ENCODE peak calls at places on chromosomes 13 and 19, in seven cellular contexts. J is neuronal stem cell, B is IMR-90, H is H9, M is H1, D is mesenchymal stem cell, U is trophoblast cell. K is an unnamed sample.

GRCh38 chr19:54105796-54106195 is 3.1 kb downstream of the NDUFA3 start:
- DNase-seq in J (no peak), B (no peak), H (no peak), M (no peak), D (no peak), U (no peak), K (no peak)

GRCh38 chr13:51241720-51242119 is 19.5 kb downstream of the FAM124A start:
- DNase-seq in J (no peak), B (no peak), H (no peak), M (no peak), D (peak; percentile 12), U (peak; percentile 21), K (no peak)

GRCh38 chr19:36047835-36048234 is 6.2 kb downstream of the THAP8 start:
- DNase-seq in J (no peak), B (no peak), H (no peak), M (no peak), D (no peak), U (no peak), K (no peak)

GRCh38 chr19:33302974-33303790 is 848 bp upstream of the CEBPA start:
- DNase-seq in J (no peak), B (peak; percentile 41), H (peak; percentile 66), M (no peak), D (peak; percentile 66), U (peak; percentile 85), K (peak; percentile 69)

GRCh38 chr19:3282155-3282554 is 57.7 kb downstream of the CELF5 start:
- DNase-seq in J (no peak), B (no peak), H (no peak), M (no peak), D (no peak), U (no peak), K (no peak)

GRCh38 chr13:27007166-27007565 is 164.4 kb downstream of the USP12 start:
- DNase-seq in J (no peak), B (no peak), H (no peak), M (no peak), D (no peak), U (no peak), K (no peak)

GRCh38 chr19:50432221-50432626 is 468 bp upstream of the MYBPC2 start:
- DNase-seq in J (peak; percentile 27), B (no peak), H (no peak), M (no peak), D (peak; percentile 33), U (peak; percentile 36), K (peak; percentile 46)

GRCh38 chr19:29884044-29884443 is 58.0 kb upstream of the URI1 start:
- DNase-seq in J (no peak), B (no peak), H (no peak), M (no peak), D (no peak), U (no peak), K (no peak)

GRCh38 chr19:28046932-28047331 is 1166.0 kb downstream of the UQCRFS1 start:
- DNase-seq in J (no peak), B (no peak), H (no peak), M (no peak), D (no peak), U (no peak), K (no peak)

GRCh38 chr13:110244096-110244830 is 62.7 kb downstream of the COL4A1 start:
- DNase-seq in J (no peak), B (peak; percentile 42), H (no peak), M (no peak), D (no peak), U (no peak), K (no peak)

GRCh38 chr19:38701455-38702063 is 42.7 kb downstream of the CAPN12 start:
- DNase-seq in J (no peak), B (peak; percentile 21), H (no peak), M (no peak), D (no peak), U (no peak), K (no peak)

GRCh38 chr13:113149711-113150544 is 8.5 kb upstream of the PROZ start:
- DNase-seq in J (no peak), B (no peak), H (peak; percentile 22), M (no peak), D (no peak), U (no peak), K (no peak)

GRCh38 chr19:3046621-3047306 is 15.5 kb downstream of the TLE5 start:
- DNase-seq in J (peak; percentile 74), B (no peak), H (peak; percentile 74), M (no peak), D (no peak), U (no peak), K (peak; percentile 79)

GRCh38 chr19:3556978-3557460 is 367 bp downstream of the MFSD12 start:
- DNase-seq in J (no peak), B (peak; percentile 35), H (peak; percentile 33), M (no peak), D (peak; percentile 68), U (peak; percentile 60), K (peak; percentile 49)

GRCh38 chr19:48844472-48844871 is 8.2 kb upstream of the HSD17B14 start:
- DNase-seq in J (no peak), B (peak; percentile 68), H (peak; percentile 64), M (no peak), D (peak; percentile 83), U (peak; percentile 81), K (peak; percentile 94)

GRCh38 chr13:77565635-77566034 is 30.1 kb downstream of the SCEL start:
- DNase-seq in J (peak; percentile 3), B (peak; percentile 9), H (no peak), M (no peak), D (peak; percentile 45), U (peak; percentile 70), K (peak; percentile 40)

GRCh38 chr19:55353803-55354697 is 469 bp downstream of the COX6B2 start:
- DNase-seq in J (no peak), B (peak; percentile 43), H (peak; percentile 88), M (no peak), D (peak; percentile 76), U (peak; percentile 56), K (peak; percentile 75)

GRCh38 chr13:100573121-100573520 is 15.5 kb downstream of the GGACT start:
- DNase-seq in J (peak; percentile 66), B (peak; percentile 82), H (peak; percentile 73), M (peak; percentile 19), D (peak; percentile 79), U (peak; percentile 86), K (peak; percentile 85)

DNA sequence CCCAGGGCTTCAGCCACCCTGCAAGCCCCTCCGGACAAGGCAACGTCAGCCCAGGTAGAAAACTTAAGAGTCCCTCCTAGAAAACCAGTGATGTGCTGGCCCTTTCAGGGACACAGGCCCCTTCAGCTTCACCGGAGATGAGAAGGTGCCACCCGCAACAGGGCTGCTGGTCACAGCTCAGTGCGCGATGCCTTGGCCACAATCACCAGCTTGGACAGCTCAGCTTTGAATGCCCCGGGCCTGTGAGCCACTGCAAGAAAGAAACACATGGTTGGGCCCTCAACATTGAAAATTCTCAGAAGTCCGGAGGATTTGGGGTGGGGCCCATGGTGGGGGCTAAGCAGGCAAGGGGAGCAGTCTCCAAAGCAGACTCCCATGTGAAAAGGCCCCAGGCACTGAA is 12.3 kb downstream of the MYDGF start:
- DNase-seq in J (no peak), B (no peak), H (no peak), M (no peak), D (no peak), U (no peak), K (no peak)
- H4K8ac ChIP-seq in J (no peak overlapping the region), B (no peak overlapping the region), H (no peak overlapping the region), M (no peak overlapping the region), D (no peak overlapping the region), U (no peak overlapping the region), K (no peak overlapping the region)

GRCh38 chr19:17486545-17486944 is 16.2 kb downstream of the SLC27A1 start:
- DNase-seq in J (no peak), B (no peak), H (no peak), M (no peak), D (no peak), U (no peak), K (no peak)
- H3K23ac ChIP-seq in J (peak overlapping the region; percentile 70), B (no peak overlapping the region), H (no peak overlapping the region), M (no peak overlapping the region), D (no peak overlapping the region), U (no peak overlapping the region), K (no peak overlapping the region)

GRCh38 chr13:21996049-21996448 is 325.2 kb downstream of the FGF9 start:
- DNase-seq in J (no peak), B (no peak), H (no peak), M (no peak), D (no peak), U (no peak), K (no peak)
- H2BK5ac ChIP-seq in J (no peak overlapping the region), B (no peak overlapping the region), H (no peak overlapping the region), M (no peak overlapping the region), D (no peak overlapping the region), U (no peak overlapping the region), K (no peak overlapping the region)

DNA sequence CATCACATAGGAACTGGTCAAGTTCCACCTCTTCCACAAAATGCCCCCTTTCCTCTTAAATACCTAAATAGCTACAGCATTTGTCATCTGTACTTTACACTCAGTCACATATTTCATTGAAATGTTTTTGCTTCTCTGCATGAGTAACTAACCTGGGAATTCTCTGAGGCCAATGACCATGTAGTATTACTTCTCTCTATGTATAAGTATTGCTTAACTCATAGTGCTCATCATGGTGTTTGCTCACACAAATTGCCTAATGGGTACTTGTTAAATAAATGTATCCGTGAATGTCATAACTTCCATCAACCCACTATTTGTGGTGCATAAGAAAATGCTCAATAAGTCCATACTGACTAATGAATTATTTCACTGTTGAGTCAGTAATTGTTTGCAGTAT is 115.5 kb downstream of the FGF14 start:
- DNase-seq in J (no peak), B (peak; percentile 96), H (no peak), M (no peak), D (peak; percentile 87), U (peak; percentile 81), K (peak; percentile 37)
- H4K8ac ChIP-seq in J (no peak overlapping the region), B (peak overlapping the region; percentile 94), H (no peak overlapping the region), M (no peak overlapping the region), D (no peak overlapping the region), U (no peak overlapping the region), K (no peak overlapping the region)

GRCh38 chr19:310781-311496 is 19.7 kb upstream of the PLPP2 start:
- DNase-seq in J (no peak), B (no peak), H (no peak), M (no peak), D (no peak), U (no peak), K (no peak)

GRCh38 chr19:308471-309205 is 17.4 kb upstream of the PLPP2 start:
- DNase-seq in J (no peak), B (no peak), H (no peak), M (no peak), D (no peak), U (no peak), K (no peak)

GRCh38 chr19:310141-310651 is 19.0 kb upstream of the PLPP2 start:
- DNase-seq in J (no peak), B (no peak), H (no peak), M (no peak), D (no peak), U (peak; percentile 84), K (no peak)

GRCh38 chr19:307793-308420 is 16.7 kb upstream of the PLPP2 start:
- DNase-seq in J (no peak), B (no peak), H (no peak), M (no peak), D (no peak), U (no peak), K (no peak)

DNA sequence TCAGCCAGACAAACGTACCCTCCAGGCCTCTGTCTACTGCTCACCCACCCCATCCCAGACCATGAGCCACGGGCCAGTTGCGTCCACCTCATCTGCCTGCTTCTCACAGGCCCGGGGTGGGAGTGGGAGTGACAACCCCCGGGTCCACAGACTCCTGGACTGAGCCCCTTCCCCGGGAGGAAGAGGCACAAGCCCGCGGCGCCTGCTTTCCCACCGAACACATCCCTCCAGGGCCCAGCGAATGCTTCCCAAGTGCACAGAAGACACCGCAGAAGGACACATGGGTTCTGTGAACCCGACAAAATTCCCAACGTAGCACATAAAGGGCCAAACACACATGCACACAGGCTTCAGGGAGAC is 18.0 kb upstream of the PLPP2 start:
- DNase-seq in J (no peak), B (no peak), H (no peak), M (no peak), D (no peak), U (no peak), K (no peak)
- H3K23ac ChIP-seq in J (peak overlapping the region; percentile 43), B (no peak overlapping the region), H (no peak overlapping the region), M (no peak overlapping the region), D (no peak overlapping the region), U (no peak overlapping the region), K (no peak overlapping the region)

K was measured in mesendoderm.